ENCODE peak calls at places on chromosomes 12 and 14, in five cellular contexts. K is OCI-LY7, W is B cell, Y is A549, F is activated B cell treated with CpG ODN at 0.5 μM for 24 hours. C is an unnamed sample.
A peak's percentile ranks its signal among the peaks of the same experiment; 100 is the strongest.

GRCh38 chr12:109286252-109286651 is 22.8 kb downstream of the FOXN4 start:
- DNase-seq in K (no peak), F (no peak), W (no peak), Y (no peak), C (no peak)

GRCh38 chr14:100405752-100406455 is 82.8 kb downstream of the SLC25A47 start:
- DNase-seq in Y (no peak), F (no peak), W (no peak), K (no peak), C (no peak)

GRCh38 chr12:8108808-8109398 is 14.5 kb upstream of the CLEC4A start:
- DNase-seq in F (peak; percentile 45), W (peak; percentile 64), K (peak; percentile 78), Y (peak; percentile 81), C (peak; percentile 90)

GRCh38 chr14:52640137-52640536 is 55.2 kb downstream of the ERO1A start:
- DNase-seq in Y (no peak), W (no peak), K (no peak), F (no peak), C (peak; percentile 25)

GRCh38 chr12:22250762-22251161 is 83.7 kb downstream of the ST8SIA1 start:
- DNase-seq in Y (no peak), K (no peak), F (no peak), W (no peak), C (peak; percentile 7)

GRCh38 chr12:22231836-22232235 is 102.7 kb downstream of the ST8SIA1 start:
- DNase-seq in F (no peak), Y (peak; percentile 32), W (no peak), K (no peak), C (no peak)

GRCh38 chr12:123801573-123802178 is 39.6 kb downstream of the DNAH10 start:
- DNase-seq in Y (peak; percentile 43), W (no peak), K (peak; percentile 28), F (no peak), C (no peak)

GRCh38 chr14:64035143-64035542 is 182.3 kb downstream of the SYNE2 start:
- DNase-seq in W (no peak), F (no peak), K (no peak), Y (no peak), C (no peak)

GRCh38 chr12:122421263-122421814 is 1.1 kb downstream of the CLIP1 start:
- DNase-seq in F (no peak), Y (peak; percentile 75), K (peak; percentile 48), W (peak; percentile 42), C (peak; percentile 43)

GRCh38 chr14:23425169-23425568 is 10.3 kb downstream of the MYH7 start:
- DNase-seq in K (no peak), Y (no peak), F (no peak), W (no peak), C (no peak)

GRCh38 chr14:63431466-63431865 is 111.7 kb downstream of the PPP2R5E start:
- DNase-seq in K (no peak), Y (no peak), F (no peak), W (no peak), C (no peak)

GRCh38 chr12:22262309-22262708 is 72.2 kb downstream of the ST8SIA1 start:
- DNase-seq in Y (peak; percentile 12), W (no peak), K (no peak), F (no peak), C (no peak)

GRCh38 chr14:28759056-28759657 is 7.4 kb upstream of the FOXG1 start:
- DNase-seq in W (no peak), F (no peak), K (no peak), Y (no peak), C (no peak)

GRCh38 chr12:70190252-70191010 is 52.8 kb upstream of the CNOT2 start:
- DNase-seq in W (no peak), F (no peak), K (no peak), Y (no peak), C (no peak)

GRCh38 chr14:73777420-73777819 is 63.2 kb upstream of the PNMA1 start:
- DNase-seq in K (peak; percentile 71), Y (no peak), W (peak; percentile 46), F (no peak), C (no peak)

DNA sequence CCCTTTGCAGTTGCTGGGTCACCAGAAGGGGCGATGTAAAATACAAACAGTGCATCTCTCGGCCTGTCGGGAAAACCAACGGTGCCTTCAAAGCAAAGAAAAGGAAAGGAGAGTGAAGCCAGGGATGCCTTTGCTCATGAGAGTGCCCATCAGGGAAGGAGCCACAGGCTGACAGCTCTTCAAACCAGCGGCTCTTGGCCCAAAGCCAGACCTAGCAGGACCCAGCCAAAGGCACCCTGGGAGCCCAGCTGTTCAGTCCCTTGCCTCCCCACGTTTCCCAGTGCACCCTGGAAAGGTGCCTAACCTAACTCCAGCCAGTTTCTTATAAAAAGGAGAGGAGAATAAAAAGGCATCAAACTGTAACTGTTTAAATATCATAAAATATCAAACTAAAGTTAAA is 29.2 kb downstream of the PRMT8 start:
- DNase-seq in W (no peak), Y (no peak), K (no peak), F (no peak), C (no peak)
- TF ChIP-seq CTCF in W (no peak), Y (no peak), K (no peak), F (no peak), C (no peak)

DNA sequence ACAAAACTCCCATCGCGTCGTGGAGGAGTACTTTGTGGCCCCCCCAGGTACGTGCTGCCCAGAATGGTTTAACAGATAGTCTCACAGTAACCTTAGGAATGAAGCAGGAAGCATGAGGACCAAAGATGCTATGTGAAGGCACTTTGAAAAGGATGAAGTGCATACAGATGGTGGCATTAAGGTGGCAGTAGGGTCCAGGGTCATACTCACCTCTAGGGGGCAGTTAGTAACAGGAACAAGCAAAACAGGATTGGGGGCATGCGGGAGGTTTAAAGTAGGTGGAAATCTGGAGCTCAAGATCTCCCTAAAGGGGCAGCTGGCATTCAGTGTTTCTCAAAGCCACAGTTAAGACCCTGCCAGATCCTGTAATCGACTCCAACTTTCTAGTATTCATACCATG is 10.9 kb downstream of the GATC start:
- DNase-seq in F (no peak), K (peak; percentile 48), W (no peak), Y (peak; percentile 45), C (peak; percentile 30)
- TF ChIP-seq CTCF in F (no peak), K (peak; percentile 74), W (peak; percentile 32), Y (peak; percentile 32), C (peak; percentile 46)

GRCh38 chr12:499837-500458 is 40.2 kb downstream of the B4GALNT3 start:
- DNase-seq in Y (no peak), K (no peak), W (no peak), F (no peak), C (no peak)
- TF ChIP-seq CTCF in Y (no peak), K (no peak), W (no peak), F (no peak), C (no peak)

DNA sequence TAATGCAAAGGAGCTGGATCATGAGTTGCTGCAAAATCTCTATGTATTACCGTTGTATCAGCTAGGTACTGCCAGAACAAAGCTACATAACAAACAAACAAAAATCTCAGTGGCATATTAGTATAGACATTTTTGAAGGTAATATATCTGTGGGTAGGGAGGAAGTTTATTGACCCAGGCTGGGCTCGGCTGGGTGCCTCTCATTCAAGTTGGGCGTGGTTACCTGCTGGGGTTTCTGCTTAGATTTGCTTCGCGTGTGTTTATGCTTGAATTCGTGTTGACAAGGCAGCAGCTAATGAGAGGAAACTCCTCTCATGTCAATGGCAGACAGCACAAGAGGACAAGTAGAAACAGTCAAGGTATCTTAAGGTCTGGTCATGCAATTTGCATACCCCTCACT is 520.7 kb downstream of the SOX5 start:
- DNase-seq in F (no peak), W (no peak), K (no peak), Y (no peak), C (no peak)
- TF ChIP-seq CTCF in F (no peak), W (no peak), K (no peak), Y (no peak), C (no peak)

GRCh38 chr14:93880025-93880820 is 46.9 kb upstream of the FAM181A start:
- DNase-seq in K (no peak), Y (no peak), F (no peak), W (no peak), C (no peak)

GRCh38 chr14:93878871-93879270 is 48.3 kb upstream of the FAM181A start:
- DNase-seq in Y (no peak), W (no peak), K (no peak), F (no peak), C (no peak)

GRCh38 chr14:93879362-93879983 is 47.7 kb upstream of the FAM181A start:
- DNase-seq in K (no peak), Y (no peak), W (no peak), F (no peak), C (no peak)

GRCh38 chr14:93878251-93878650 is 48.9 kb upstream of the FAM181A start:
- DNase-seq in F (no peak), K (no peak), Y (no peak), W (no peak), C (no peak)
- TF ChIP-seq CTCF in F (no peak), K (no peak), Y (no peak), W (no peak), C (no peak)

DNA sequence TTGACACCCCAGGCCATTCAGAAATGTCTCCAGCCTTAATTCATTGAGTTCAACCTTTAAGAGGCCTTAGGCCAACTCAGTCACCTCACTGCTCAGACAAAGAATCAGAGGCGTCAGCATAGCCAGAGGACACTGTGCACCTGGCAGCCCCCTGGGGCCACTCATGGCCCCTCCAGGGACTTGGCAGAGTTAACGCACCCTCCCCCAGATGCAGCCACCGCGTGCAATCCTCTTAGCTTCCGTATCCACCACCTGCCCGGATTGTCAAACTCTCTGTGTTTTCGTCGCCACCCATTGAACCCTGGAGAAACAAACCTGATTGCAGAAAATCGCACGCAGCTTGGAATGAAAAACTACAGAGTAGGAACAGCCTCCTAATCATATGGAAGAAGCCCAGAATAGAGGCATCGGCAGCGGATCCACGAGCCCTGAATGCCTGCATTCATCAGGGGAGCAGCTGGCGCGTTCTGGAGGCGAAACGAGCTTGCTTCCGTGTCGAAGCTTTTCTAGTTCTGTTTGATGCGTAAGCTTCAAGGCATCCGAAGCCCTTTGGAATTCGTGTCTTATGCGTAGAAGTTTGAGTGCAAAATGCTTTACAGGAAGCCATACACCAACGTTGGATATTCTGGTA is 22.4 kb downstream of the BRI3BP start:
- DNase-seq in K (no peak), F (no peak), W (no peak), Y (no peak), C (no peak)
- TF ChIP-seq CTCF in K (no peak), F (no peak), W (no peak), Y (no peak), C (no peak)

DNA sequence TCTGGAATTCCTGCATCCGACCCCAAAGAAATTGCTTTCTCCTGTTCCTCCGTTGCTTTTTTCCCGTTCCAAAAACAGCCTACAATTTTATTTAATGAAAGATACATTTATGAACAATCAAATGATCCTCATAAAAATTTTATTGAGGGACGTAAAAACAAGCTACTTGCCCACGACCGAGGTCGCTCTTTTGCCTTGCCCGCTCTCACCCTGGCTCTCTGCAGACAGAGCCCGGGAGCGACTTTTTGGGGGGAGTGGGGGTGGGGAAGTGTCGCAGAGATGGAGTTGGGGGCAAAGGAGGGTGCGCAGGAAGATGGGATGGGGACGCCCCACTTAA is 1.1 kb upstream of the HOXC9 start:
- DNase-seq in Y (no peak), F (no peak), W (no peak), K (no peak), C (no peak)
- TF ChIP-seq CTCF in Y (no peak), F (no peak), W (no peak), K (no peak), C (no peak)

GRCh38 chr12:24820872-24821271 is 128.0 kb downstream of the BCAT1 start:
- DNase-seq in F (no peak), Y (no peak), W (no peak), K (no peak), C (no peak)

GRCh38 chr12:24823808-24824515 is 124.9 kb downstream of the BCAT1 start:
- DNase-seq in W (no peak), Y (no peak), K (no peak), F (no peak), C (no peak)

GRCh38 chr12:24822121-24822899 is 126.6 kb downstream of the BCAT1 start:
- DNase-seq in Y (no peak), F (no peak), K (no peak), W (no peak), C (no peak)

GRCh38 chr12:24821691-24822090 is 127.2 kb downstream of the BCAT1 start:
- DNase-seq in F (no peak), Y (no peak), K (no peak), W (no peak), C (no peak)
- TF ChIP-seq CTCF in F (no peak), Y (no peak), K (no peak), W (no peak), C (no peak)